ENCODE peak calls at places on chromosomes 13 and 19, in six cellular contexts. F, D, J, T, C and Y are unnamed samples.

GRCh38 chr13:113668491-113668971 is 1.5 kb downstream of the GRK1 start:
- DNase-seq in F (no peak), D (no peak), J (peak), T (no peak), C (no peak), Y (peak)

GRCh38 chr13:76968041-76968440 is 19.7 kb downstream of the ACOD1 start:
- DNase-seq in F (no peak), D (no peak), J (no peak), T (no peak), C (no peak), Y (no peak)

GRCh38 chr19:11833541-11833940 is 15.0 kb upstream of the ZNF439 start:
- DNase-seq in F (no peak), D (no peak), J (no peak), T (no peak), C (no peak), Y (no peak)

GRCh38 chr13:106753241-106753640 is 185.3 kb upstream of the ARGLU1 start:
- DNase-seq in F (no peak), D (no peak), J (no peak), T (no peak), C (no peak), Y (no peak)

GRCh38 chr19:46813570-46814358 is 25.4 kb upstream of the SLC1A5 start:
- DNase-seq in F (no peak), D (no peak), J (peak), T (peak), C (no peak), Y (no peak)

GRCh38 chr19:50387176-50387867 is 3.2 kb downstream of the POLD1 start:
- DNase-seq in F (no peak), D (no peak), J (no peak), T (no peak), C (no peak), Y (no peak)

GRCh38 chr19:33370783-33371182 is 2.7 kb upstream of the CEBPG start:
- DNase-seq in F (no peak), D (no peak), J (no peak), T (no peak), C (peak), Y (no peak)

GRCh38 chr13:41457589-41458186 is 338 bp downstream of the RGCC start:
- DNase-seq in F (peak), D (peak), J (peak), T (no peak), C (no peak), Y (no peak)

GRCh38 chr19:39375929-39376328 is 15.0 kb downstream of the PAF1 start:
- DNase-seq in F (no peak), D (no peak), J (no peak), T (no peak), C (no peak), Y (no peak)

GRCh38 chr13:51793570-51794273 is 10.2 kb downstream of the DHRS12 start:
- DNase-seq in F (peak), D (peak), J (no peak), T (peak), C (no peak), Y (no peak)

GRCh38 chr19:10317045-10317856 is 1.4 kb upstream of the FDX2 start:
- DNase-seq in F (no peak), D (no peak), J (no peak), T (no peak), C (no peak), Y (no peak)

GRCh38 chr19:53537126-53537522 is 821 bp upstream of the ZNF331 start:
- DNase-seq in F (no peak), D (peak), J (no peak), T (no peak), C (no peak), Y (no peak)
- H3K4me3 ChIP-seq in F (peak), D (peak), J (peak), T (no peak), C (peak), Y (peak)

DNA sequence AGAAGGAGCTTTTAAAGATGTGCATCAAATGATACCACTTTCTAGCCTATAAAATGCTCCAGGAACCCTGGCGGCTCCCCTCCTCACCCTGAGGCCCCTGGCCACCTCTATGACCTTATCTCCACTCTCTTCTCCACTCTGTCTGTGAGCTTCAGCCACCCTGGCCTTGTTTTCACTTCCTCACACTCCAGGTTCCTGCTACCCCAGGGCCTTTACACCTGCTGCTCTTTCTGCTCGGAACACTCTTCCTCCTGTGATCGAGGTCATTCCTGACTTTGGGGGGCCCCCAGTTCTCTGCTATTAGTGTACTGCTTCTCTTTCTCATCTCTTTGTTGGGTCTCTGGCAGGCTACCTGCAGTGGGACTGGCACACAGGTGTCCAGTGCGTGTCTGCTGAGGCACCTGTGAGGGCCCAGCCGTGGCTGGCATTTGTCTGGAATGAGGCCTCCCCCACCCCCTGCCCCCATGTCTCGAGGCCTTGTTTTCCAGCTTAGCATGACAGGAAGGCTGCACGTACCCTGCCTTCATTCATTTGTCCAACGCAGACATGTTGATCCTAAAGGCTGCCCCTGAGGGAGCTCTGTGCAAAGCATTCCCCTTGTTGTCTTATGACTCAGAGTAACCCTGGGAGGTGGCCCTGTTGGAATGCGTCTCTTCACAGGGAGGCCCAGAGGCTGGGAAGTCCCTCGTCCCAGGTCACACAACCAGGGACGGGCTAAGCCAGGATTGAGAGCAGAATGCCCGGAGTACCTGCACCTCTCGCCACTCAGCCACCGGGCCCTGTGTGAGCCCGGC is 2.3 kb downstream of the DDA1 start:
- DNase-seq in F (no peak), D (no peak), J (no peak), T (peak), C (no peak), Y (no peak)
- H3K4me3 ChIP-seq in F (no peak), D (no peak), J (no peak), T (peak), C (no peak), Y (no peak)

DNA sequence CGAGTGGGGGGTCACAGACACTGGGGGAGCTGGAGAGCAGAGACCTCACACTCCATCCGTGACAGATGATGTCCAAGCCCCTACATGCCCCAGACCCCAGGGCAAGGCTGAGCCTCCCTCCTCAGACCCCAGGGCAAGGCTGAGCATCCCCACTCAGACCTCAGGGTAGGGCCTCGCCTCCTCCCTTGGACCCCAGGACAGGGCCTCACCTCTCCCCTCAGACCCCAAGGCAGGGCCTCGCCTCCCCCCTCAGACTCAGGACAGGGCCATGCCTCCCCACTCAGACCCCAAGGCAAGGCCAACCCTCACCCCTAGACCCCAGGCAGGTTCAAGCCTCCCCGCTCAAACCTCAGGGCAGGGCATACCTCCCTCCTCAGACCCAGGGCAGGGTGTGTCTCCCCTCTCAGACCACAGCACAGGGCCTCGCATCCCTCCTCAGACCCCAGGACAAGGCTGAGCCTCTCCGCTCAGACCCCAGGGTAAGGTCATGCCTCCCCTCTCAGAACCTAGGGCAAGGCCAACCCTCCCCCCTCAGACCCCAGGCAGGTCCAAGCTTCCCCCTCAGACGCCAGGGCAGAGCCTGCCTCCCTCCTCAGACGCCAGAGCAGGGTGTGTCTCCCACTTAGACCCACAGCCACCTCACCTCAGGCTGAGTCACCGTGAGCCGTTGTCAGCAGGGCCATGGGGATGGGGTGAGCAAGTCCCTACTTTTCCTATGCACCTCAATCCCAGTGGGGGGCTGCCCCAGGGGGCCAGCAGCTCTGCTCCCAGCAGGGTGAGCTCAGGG is 1.7 kb upstream of the S1PR4 start:
- DNase-seq in F (peak), D (peak), J (no peak), T (peak), C (no peak), Y (no peak)
- H3K4me3 ChIP-seq in F (peak), D (peak), J (no peak), T (peak), C (no peak), Y (no peak)

GRCh38 chr13:27790523-27790922 is 1.8 kb upstream of the GSX1 start:
- DNase-seq in F (no peak), D (no peak), J (no peak), T (no peak), C (no peak), Y (no peak)
- H3K4me3 ChIP-seq in F (peak), D (peak), J (peak), T (peak), C (no peak), Y (no peak)

GRCh38 chr19:436413-436950 is 24.4 kb downstream of the SHC2 start:
- DNase-seq in F (no peak), D (no peak), J (no peak), T (no peak), C (no peak), Y (no peak)
- H3K4me3 ChIP-seq in F (no peak), D (no peak), J (no peak), T (no peak), C (no peak), Y (no peak)

GRCh38 chr13:31198524-31198923 is 1.3 kb upstream of the B3GLCT start:
- DNase-seq in F (no peak), D (no peak), J (no peak), T (no peak), C (no peak), Y (no peak)

GRCh38 chr13:31199849-31200635 is at the start of gene B3GLCT:
- DNase-seq in F (peak), D (peak), J (peak), T (peak), C (peak), Y (peak)

GRCh38 chr13:31201341-31202024 is 1.7 kb downstream of the B3GLCT start:
- DNase-seq in F (no peak), D (no peak), J (no peak), T (no peak), C (peak), Y (no peak)

GRCh38 chr13:31200636-31200970 is 828 bp downstream of the B3GLCT start:
- DNase-seq in F (no peak), D (no peak), J (peak), T (no peak), C (peak), Y (peak)

DNA sequence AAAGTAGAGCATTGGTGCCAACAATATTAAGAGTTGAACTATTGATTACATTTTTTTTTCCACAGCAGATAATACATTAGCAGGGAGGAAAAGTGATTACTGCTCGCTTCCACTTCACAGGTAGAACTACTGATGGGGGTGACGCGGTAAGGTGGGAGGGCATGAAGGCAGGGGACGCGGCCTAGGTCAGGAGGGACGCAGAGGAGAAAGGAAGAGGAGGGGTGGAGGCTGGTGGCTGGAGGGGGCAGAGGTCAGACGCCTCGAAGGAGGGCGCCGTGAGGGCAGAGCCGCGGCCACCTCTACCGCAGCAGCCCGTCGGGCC is 287 bp upstream of the B3GLCT start:
- DNase-seq in F (no peak), D (no peak), J (no peak), T (no peak), C (no peak), Y (peak)
- H3K4me3 ChIP-seq in F (peak), D (peak), J (peak), T (peak), C (peak), Y (peak)

GRCh38 chr13:35499131-35500051 is 22.9 kb upstream of the MAB21L1 start:
- DNase-seq in F (no peak), D (no peak), J (no peak), T (no peak), C (no peak), Y (no peak)
- H3K4me3 ChIP-seq in F (no peak), D (no peak), J (no peak), T (no peak), C (no peak), Y (no peak)

GRCh38 chr19:6531956-6532243 is 1.1 kb downstream of the TNFSF9 start:
- DNase-seq in F (no peak), D (no peak), J (no peak), T (no peak), C (no peak), Y (no peak)

GRCh38 chr19:6530385-6531162 is at the start of gene TNFSF9:
- DNase-seq in F (peak), D (peak), J (peak), T (peak), C (peak), Y (peak)

GRCh38 chr19:6529937-6530384 is 865 bp upstream of the TNFSF9 start:
- DNase-seq in F (no peak), D (no peak), J (no peak), T (no peak), C (no peak), Y (no peak)

GRCh38 chr19:6532244-6532999 is 1.6 kb downstream of the TNFSF9 start:
- DNase-seq in F (no peak), D (peak), J (no peak), T (no peak), C (no peak), Y (no peak)

GRCh38 chr19:6531163-6531955 is 533 bp downstream of the TNFSF9 start:
- DNase-seq in F (no peak), D (no peak), J (no peak), T (no peak), C (no peak), Y (no peak)
- H3K4me3 ChIP-seq in F (peak), D (no peak), J (peak), T (peak), C (peak), Y (peak)

GRCh38 chr19:1278713-1279112 is 3.4 kb downstream of the FAM174C start:
- DNase-seq in F (no peak), D (no peak), J (peak), T (no peak), C (no peak), Y (no peak)
- H3K4me3 ChIP-seq in F (no peak), D (no peak), J (no peak), T (no peak), C (no peak), Y (no peak)

DNA sequence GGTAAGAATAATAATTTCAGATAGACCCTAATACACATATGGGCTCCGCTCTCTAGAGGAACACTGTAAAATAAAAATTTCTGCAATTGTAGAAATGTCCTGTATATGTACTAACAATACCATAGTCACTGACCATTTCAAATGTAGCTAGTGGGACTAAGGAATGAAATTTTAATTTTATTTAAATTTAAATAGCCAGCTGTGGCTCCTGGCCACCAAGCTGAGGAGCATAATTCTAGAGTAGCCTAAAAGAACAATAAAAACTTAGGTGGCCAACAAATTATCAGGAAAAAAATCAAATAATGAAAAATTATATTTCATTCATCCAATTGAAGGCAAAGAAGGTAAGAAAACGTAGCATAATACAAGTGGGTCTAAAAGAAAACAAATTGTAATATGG is 240.9 kb upstream of the MIR17HG start:
- DNase-seq in F (no peak), D (no peak), J (no peak), T (no peak), C (no peak), Y (no peak)
- H3K4me3 ChIP-seq in F (no peak), D (no peak), J (no peak), T (no peak), C (no peak), Y (no peak)